ENCODE peak calls at places on chromosomes 5 and 9, in five cellular contexts. One of them, this sample, is unnamed.

GRCh38 chr9:34999576-34999975 is 10.0 kb downstream of the DNAJB5 start:
- DNase-seq in NB4: no peak
- DNase-seq in tibial artery: no peak
- DNase-seq in fibroblast of mammary gland: no peak
- DNase-seq in CD4-positive, alpha-beta memory T cell: no peak
- DNase-seq in this sample: no peak

GRCh38 chr5:128199104-128199503 is 115.5 kb downstream of the SLC12A2 start:
- DNase-seq in fibroblast of mammary gland: peak
- DNase-seq in NB4: no peak
- DNase-seq in tibial artery: no peak
- DNase-seq in CD4-positive, alpha-beta memory T cell: no peak
- DNase-seq in this sample: peak

GRCh38 chr5:89071101-89071940 is 188.3 kb upstream of the MEF2C start:
- DNase-seq in NB4: no peak
- DNase-seq in tibial artery: no peak
- DNase-seq in fibroblast of mammary gland: no peak
- DNase-seq in CD4-positive, alpha-beta memory T cell: no peak
- DNase-seq in this sample: no peak

GRCh38 chr9:28301281-28301680 is 728.0 kb upstream of the C9orf72 start:
- DNase-seq in CD4-positive, alpha-beta memory T cell: no peak
- DNase-seq in tibial artery: no peak
- DNase-seq in fibroblast of mammary gland: peak
- DNase-seq in NB4: no peak
- DNase-seq in this sample: no peak

GRCh38 chr9:33782395-33783152 is 12.8 kb upstream of the PRSS3 start:
- DNase-seq in CD4-positive, alpha-beta memory T cell: no peak
- DNase-seq in fibroblast of mammary gland: peak
- DNase-seq in tibial artery: no peak
- DNase-seq in NB4: peak
- DNase-seq in this sample: no peak

GRCh38 chr5:146697211-146697610 is 181.2 kb upstream of the GPR151 start:
- DNase-seq in fibroblast of mammary gland: no peak
- DNase-seq in CD4-positive, alpha-beta memory T cell: no peak
- DNase-seq in tibial artery: no peak
- DNase-seq in NB4: no peak
- DNase-seq in this sample: no peak

GRCh38 chr9:20085842-20086241 is 297.0 kb upstream of the SLC24A2 start:
- DNase-seq in fibroblast of mammary gland: no peak
- DNase-seq in tibial artery: no peak
- DNase-seq in CD4-positive, alpha-beta memory T cell: no peak
- DNase-seq in NB4: no peak
- DNase-seq in this sample: no peak

GRCh38 chr9:114053246-114054005 is 24.7 kb downstream of the AMBP start:
- DNase-seq in fibroblast of mammary gland: no peak
- DNase-seq in NB4: no peak
- DNase-seq in tibial artery: peak
- DNase-seq in CD4-positive, alpha-beta memory T cell: no peak
- DNase-seq in this sample: no peak

GRCh38 chr9:65405253-65405652 is 120.2 kb upstream of the FOXD4L5 start:
- DNase-seq in NB4: no peak
- DNase-seq in fibroblast of mammary gland: no peak
- DNase-seq in tibial artery: no peak
- DNase-seq in CD4-positive, alpha-beta memory T cell: no peak
- DNase-seq in this sample: no peak

GRCh38 chr5:160287378-160288051 is 24.8 kb downstream of the CCNJL start:
- DNase-seq in fibroblast of mammary gland: no peak
- DNase-seq in NB4: no peak
- DNase-seq in tibial artery: no peak
- DNase-seq in CD4-positive, alpha-beta memory T cell: no peak
- DNase-seq in this sample: no peak

GRCh38 chr9:15246688-15247087 is 60.3 kb downstream of the TTC39B start:
- DNase-seq in tibial artery: no peak
- DNase-seq in NB4: no peak
- DNase-seq in fibroblast of mammary gland: peak
- DNase-seq in CD4-positive, alpha-beta memory T cell: no peak
- DNase-seq in this sample: no peak

GRCh38 chr5:10678236-10678635 is 82.8 kb downstream of the DAP start:
- DNase-seq in fibroblast of mammary gland: no peak
- DNase-seq in NB4: no peak
- DNase-seq in CD4-positive, alpha-beta memory T cell: no peak
- DNase-seq in tibial artery: no peak
- DNase-seq in this sample: no peak

GRCh38 chr9:14153310-14153720 is 160.6 kb downstream of the NFIB start:
- DNase-seq in tibial artery: no peak
- DNase-seq in NB4: no peak
- DNase-seq in fibroblast of mammary gland: peak
- DNase-seq in CD4-positive, alpha-beta memory T cell: no peak
- DNase-seq in this sample: no peak

GRCh38 chr5:74167206-74167929 is 473.2 kb downstream of the ENC1 start:
- DNase-seq in fibroblast of mammary gland: peak
- DNase-seq in CD4-positive, alpha-beta memory T cell: no peak
- DNase-seq in NB4: no peak
- DNase-seq in tibial artery: no peak
- DNase-seq in this sample: peak

GRCh38 chr5:98999631-99000030 is 70.8 kb upstream of the CHD1 start:
- DNase-seq in fibroblast of mammary gland: peak
- DNase-seq in CD4-positive, alpha-beta memory T cell: no peak
- DNase-seq in NB4: no peak
- DNase-seq in tibial artery: no peak
- DNase-seq in this sample: no peak

GRCh38 chr5:157602505-157602904 is 26.9 kb upstream of the ADAM19 start:
- DNase-seq in fibroblast of mammary gland: peak
- DNase-seq in tibial artery: no peak
- DNase-seq in NB4: peak
- DNase-seq in CD4-positive, alpha-beta memory T cell: no peak
- DNase-seq in this sample: no peak

GRCh38 chr9:694499-695154 is 146.9 kb upstream of the DMRT1 start:
- DNase-seq in tibial artery: no peak
- DNase-seq in NB4: no peak
- DNase-seq in fibroblast of mammary gland: peak
- DNase-seq in CD4-positive, alpha-beta memory T cell: no peak
- DNase-seq in this sample: no peak
- H3K4me3 ChIP-seq in tibial artery: peak
- H3K4me3 ChIP-seq in NB4: no peak
- H3K4me3 ChIP-seq in fibroblast of mammary gland: peak
- H3K4me3 ChIP-seq in CD4-positive, alpha-beta memory T cell: no peak
- H3K4me3 ChIP-seq in this sample: no peak

DNA sequence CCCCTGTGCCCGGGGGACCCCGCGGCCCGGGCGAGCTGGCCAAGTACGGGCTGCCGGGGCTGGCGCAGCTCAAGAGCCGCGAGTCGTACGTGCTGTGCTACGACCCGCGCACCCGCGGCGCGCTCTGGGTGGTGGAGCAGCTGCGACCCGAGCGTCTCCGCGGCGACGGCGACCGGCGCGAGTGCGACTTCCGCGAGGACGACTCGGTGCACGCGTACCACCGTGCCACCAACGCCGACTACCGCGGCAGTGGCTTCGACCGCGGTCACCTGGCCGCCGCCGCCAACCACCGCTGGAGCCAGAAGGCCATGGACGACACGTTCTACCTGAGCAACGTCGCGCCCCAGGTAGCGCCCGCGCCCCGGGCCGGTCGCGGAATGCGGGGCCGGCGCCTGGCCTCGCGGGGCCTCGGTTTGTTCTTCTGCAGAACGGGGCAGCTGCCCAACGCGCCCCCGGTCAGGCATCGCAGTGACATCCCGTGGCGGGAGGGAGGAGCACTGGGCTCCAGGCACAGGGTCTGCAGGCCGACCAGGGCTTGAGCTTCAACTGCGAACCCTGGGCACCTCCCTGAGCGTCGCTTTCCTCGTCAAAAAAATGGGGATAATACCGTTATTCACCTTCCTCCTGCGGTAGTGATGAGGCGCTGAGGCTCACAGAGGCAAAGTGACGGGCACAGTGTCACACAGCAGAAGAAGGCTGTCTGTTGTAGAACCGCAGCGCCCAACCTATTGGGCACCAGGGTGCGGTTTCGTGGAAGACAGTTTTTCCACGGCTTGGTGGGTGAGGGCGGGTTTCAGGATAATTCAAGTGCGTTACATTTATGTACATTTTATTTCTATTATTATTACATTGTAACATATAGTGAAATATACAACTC is 777 bp downstream of the ENDOG start:
- DNase-seq in tibial artery: no peak
- DNase-seq in fibroblast of mammary gland: no peak
- DNase-seq in CD4-positive, alpha-beta memory T cell: peak
- DNase-seq in NB4: peak
- DNase-seq in this sample: no peak
- H3K4me3 ChIP-seq in tibial artery: peak
- H3K4me3 ChIP-seq in fibroblast of mammary gland: peak
- H3K4me3 ChIP-seq in CD4-positive, alpha-beta memory T cell: peak
- H3K4me3 ChIP-seq in NB4: peak
- H3K4me3 ChIP-seq in this sample: peak

GRCh38 chr9:106864533-106865143 is 1.7 kb downstream of the ZNF462 start:
- DNase-seq in fibroblast of mammary gland: peak
- DNase-seq in CD4-positive, alpha-beta memory T cell: no peak
- DNase-seq in tibial artery: no peak
- DNase-seq in NB4: no peak
- DNase-seq in this sample: no peak
- H3K4me3 ChIP-seq in fibroblast of mammary gland: peak
- H3K4me3 ChIP-seq in CD4-positive, alpha-beta memory T cell: no peak
- H3K4me3 ChIP-seq in tibial artery: peak
- H3K4me3 ChIP-seq in NB4: no peak
- H3K4me3 ChIP-seq in this sample: peak

DNA sequence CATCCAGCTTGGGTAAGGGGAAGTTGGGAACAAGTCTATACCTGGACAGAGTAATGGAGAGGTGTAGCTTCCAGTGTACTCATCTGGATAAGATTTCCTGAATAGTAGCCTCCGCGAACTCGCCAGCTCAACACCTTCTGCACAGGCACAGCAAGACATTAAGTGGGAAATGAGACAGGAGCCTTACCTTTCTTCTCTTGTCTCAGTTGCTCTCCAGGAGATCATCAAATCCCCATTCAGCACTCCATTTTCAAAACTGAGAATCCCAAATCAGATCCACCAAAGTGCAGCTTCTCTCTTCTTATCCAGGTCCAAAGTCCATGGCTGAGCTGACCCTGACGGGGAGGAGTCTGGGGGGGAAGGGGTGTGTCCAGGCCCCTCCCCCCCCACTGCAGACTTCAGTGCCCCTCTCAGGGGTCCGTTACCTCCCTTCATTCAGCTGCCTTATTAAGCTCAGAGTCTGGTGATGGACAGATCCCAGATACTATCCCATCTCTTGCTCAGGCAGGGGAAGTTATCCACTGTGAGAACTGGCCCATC is 5.9 kb upstream of the MGAT1 start:
- DNase-seq in CD4-positive, alpha-beta memory T cell: no peak
- DNase-seq in tibial artery: peak
- DNase-seq in fibroblast of mammary gland: no peak
- DNase-seq in NB4: no peak
- DNase-seq in this sample: no peak
- H3K4me3 ChIP-seq in CD4-positive, alpha-beta memory T cell: peak
- H3K4me3 ChIP-seq in tibial artery: peak
- H3K4me3 ChIP-seq in fibroblast of mammary gland: peak
- H3K4me3 ChIP-seq in NB4: peak
- H3K4me3 ChIP-seq in this sample: peak

GRCh38 chr9:127020526-127021078 is 101.8 kb downstream of the ANGPTL2 start:
- DNase-seq in fibroblast of mammary gland: no peak
- DNase-seq in tibial artery: no peak
- DNase-seq in NB4: no peak
- DNase-seq in CD4-positive, alpha-beta memory T cell: no peak
- DNase-seq in this sample: no peak
- H3K4me3 ChIP-seq in fibroblast of mammary gland: no peak
- H3K4me3 ChIP-seq in tibial artery: no peak
- H3K4me3 ChIP-seq in NB4: no peak
- H3K4me3 ChIP-seq in CD4-positive, alpha-beta memory T cell: no peak
- H3K4me3 ChIP-seq in this sample: no peak

GRCh38 chr9:91915524-91916266 is 34.3 kb downstream of the ROR2 start:
- DNase-seq in tibial artery: no peak
- DNase-seq in NB4: no peak
- DNase-seq in CD4-positive, alpha-beta memory T cell: no peak
- DNase-seq in fibroblast of mammary gland: no peak
- DNase-seq in this sample: no peak

GRCh38 chr9:91914937-91915336 is 35.1 kb downstream of the ROR2 start:
- DNase-seq in NB4: no peak
- DNase-seq in tibial artery: no peak
- DNase-seq in fibroblast of mammary gland: no peak
- DNase-seq in CD4-positive, alpha-beta memory T cell: no peak
- DNase-seq in this sample: no peak

GRCh38 chr9:91913096-91913495 is 36.9 kb downstream of the ROR2 start:
- DNase-seq in CD4-positive, alpha-beta memory T cell: no peak
- DNase-seq in NB4: no peak
- DNase-seq in fibroblast of mammary gland: no peak
- DNase-seq in tibial artery: no peak
- DNase-seq in this sample: no peak

GRCh38 chr9:91913986-91914385 is 36.0 kb downstream of the ROR2 start:
- DNase-seq in fibroblast of mammary gland: no peak
- DNase-seq in tibial artery: no peak
- DNase-seq in CD4-positive, alpha-beta memory T cell: no peak
- DNase-seq in NB4: no peak
- DNase-seq in this sample: no peak

GRCh38 chr9:91914404-91914803 is 35.6 kb downstream of the ROR2 start:
- DNase-seq in CD4-positive, alpha-beta memory T cell: no peak
- DNase-seq in NB4: peak
- DNase-seq in tibial artery: no peak
- DNase-seq in fibroblast of mammary gland: no peak
- DNase-seq in this sample: no peak
- H3K4me3 ChIP-seq in CD4-positive, alpha-beta memory T cell: no peak
- H3K4me3 ChIP-seq in NB4: no peak
- H3K4me3 ChIP-seq in tibial artery: no peak
- H3K4me3 ChIP-seq in fibroblast of mammary gland: no peak
- H3K4me3 ChIP-seq in this sample: no peak

DNA sequence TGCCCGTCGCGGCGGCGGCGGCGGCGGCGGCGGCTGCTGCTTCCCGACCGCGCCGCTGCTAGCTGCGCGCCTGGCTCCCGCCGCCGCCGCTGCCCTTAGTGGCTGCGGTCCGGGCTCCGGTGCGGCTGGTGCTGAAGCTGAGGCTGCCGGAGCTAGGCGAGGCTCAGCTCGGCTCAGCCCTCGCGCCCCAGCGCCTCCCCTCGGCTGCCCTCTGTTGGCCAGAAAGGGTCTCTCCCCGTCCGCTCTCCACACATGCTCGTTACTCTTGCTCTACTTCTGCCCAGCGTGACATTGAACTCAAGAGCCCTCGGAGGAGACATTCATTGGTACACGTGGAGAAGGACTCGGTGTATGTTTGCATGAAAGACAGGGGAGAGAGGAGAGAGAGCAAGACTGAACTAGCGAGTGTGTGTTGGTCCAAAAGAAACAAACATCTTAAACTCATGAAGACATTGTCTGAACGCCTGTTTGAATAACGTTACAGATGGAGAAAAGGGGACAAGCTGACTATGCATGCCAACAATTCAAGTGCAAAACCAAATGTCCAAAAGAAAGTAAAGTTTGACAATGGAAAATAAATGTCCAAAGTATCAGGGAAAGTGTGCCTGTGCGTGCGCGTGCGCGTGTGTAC is at the start of gene HCN1:
- DNase-seq in CD4-positive, alpha-beta memory T cell: no peak
- DNase-seq in NB4: no peak
- DNase-seq in tibial artery: peak
- DNase-seq in fibroblast of mammary gland: peak
- DNase-seq in this sample: peak
- H3K4me3 ChIP-seq in CD4-positive, alpha-beta memory T cell: no peak
- H3K4me3 ChIP-seq in NB4: no peak
- H3K4me3 ChIP-seq in tibial artery: peak
- H3K4me3 ChIP-seq in fibroblast of mammary gland: no peak
- H3K4me3 ChIP-seq in this sample: no peak